ENCODE peak calls at places on chromosome 14, in seven cellular contexts. J is HCT116, O is GM23248, L is A549, K is neural progenitor cell, I is astrocyte, B is GM23338. Y is an unnamed sample. For H3K4me1, the result is how much of the 10 kb centered on the place peaks cover.

GRCh38 chr14:76201162-76201561 is 49.4 kb downstream of the GPATCH2L start:
- DNase-seq in J (no peak), O (peak), L (peak), K (no peak), I (peak), B (no peak), Y (no peak)

GRCh38 chr14:73745571-73746539 is 31.7 kb upstream of the PNMA1 start:
- DNase-seq in J (no peak), O (no peak), L (no peak), K (no peak), I (no peak), B (no peak), Y (no peak)

GRCh38 chr14:44745371-44745770 is 216.4 kb downstream of the KLHL28 start:
- DNase-seq in J (no peak), O (no peak), L (no peak), K (no peak), I (no peak), B (no peak), Y (no peak)

GRCh38 chr14:91246051-91246852 is 1.7 kb upstream of the GPR68 start:
- DNase-seq in J (no peak), O (no peak), L (no peak), K (no peak), I (no peak), B (no peak), Y (peak)

GRCh38 chr14:90088160-90088559 is 26.4 kb downstream of the KCNK13 start:
- DNase-seq in J (no peak), O (no peak), L (no peak), K (no peak), I (no peak), B (no peak), Y (no peak)

GRCh38 chr14:43145361-43145760 is 1361.7 kb downstream of the FSCB start:
- DNase-seq in J (no peak), O (peak), L (no peak), K (no peak), I (no peak), B (no peak), Y (no peak)

GRCh38 chr14:102450206-102451063 is 59.1 kb downstream of the ANKRD9 start:
- DNase-seq in J (no peak), O (no peak), L (no peak), K (no peak), I (no peak), B (no peak), Y (no peak)

GRCh38 chr14:72591401-72591800 is 302.5 kb downstream of the DPF3 start:
- DNase-seq in J (no peak), O (no peak), L (no peak), K (no peak), I (no peak), B (no peak), Y (no peak)

GRCh38 chr14:40694026-40694425 is 912.6 kb upstream of the LRFN5 start:
- DNase-seq in J (no peak), O (peak), L (no peak), K (no peak), I (no peak), B (no peak), Y (no peak)

GRCh38 chr14:22200977-22201605 is 387.9 kb downstream of the DAD1 start:
- DNase-seq in J (peak), O (peak), L (peak), K (peak), I (peak), B (peak), Y (no peak)

GRCh38 chr14:95500201-95500681 is 16.2 kb downstream of the SYNE3 start:
- DNase-seq in J (no peak), O (no peak), L (no peak), K (no peak), I (no peak), B (no peak), Y (no peak)

GRCh38 chr14:96629558-96630222 is 127.5 kb downstream of the PAPOLA start:
- DNase-seq in J (no peak), O (no peak), L (no peak), K (no peak), I (no peak), B (no peak), Y (no peak)

GRCh38 chr14:23445773-23446172 is 10.3 kb upstream of the MYH7 start:
- DNase-seq in J (no peak), O (no peak), L (no peak), K (no peak), I (no peak), B (no peak), Y (no peak)

GRCh38 chr14:71433303-71433702 is 498.9 kb upstream of the RGS6 start:
- DNase-seq in J (no peak), O (no peak), L (no peak), K (no peak), I (no peak), B (no peak), Y (no peak)

GRCh38 chr14:94173471-94173884 is 644 bp upstream of the PPP4R4 start:
- DNase-seq in J (no peak), O (no peak), L (no peak), K (no peak), I (no peak), B (peak), Y (no peak)

GRCh38 chr14:56118611-56119181 is 485 bp downstream of the PELI2 start:
- DNase-seq in J (no peak), O (peak), L (no peak), K (peak), I (no peak), B (peak), Y (peak)

GRCh38 chr14:68523326-68523610 is 269.6 kb downstream of the ZFP36L1 start:
- DNase-seq in J (no peak), O (no peak), L (no peak), K (no peak), I (no peak), B (no peak), Y (no peak)

GRCh38 chr14:70804556-70805162 is 4.7 kb downstream of the MAP3K9 start:
- DNase-seq in J (no peak), O (peak), L (no peak), K (no peak), I (no peak), B (peak), Y (no peak)

GRCh38 chr14:94884616-94885230 is 114.8 kb upstream of the GSC start:
- DNase-seq in J (no peak), O (no peak), L (no peak), K (no peak), I (no peak), B (no peak), Y (no peak)

GRCh38 chr14:98951521-98952152 is 320.4 kb downstream of the BCL11B start:
- DNase-seq in J (no peak), O (no peak), L (no peak), K (no peak), I (no peak), B (no peak), Y (no peak)

GRCh38 chr14:66435683-66436082 is 50.5 kb upstream of the CCDC196 start:
- DNase-seq in J (no peak), O (no peak), L (no peak), K (no peak), I (no peak), B (no peak), Y (no peak)

GRCh38 chr14:21902561-21903199 is 229.1 kb upstream of the OR4E1 start:
- DNase-seq in J (no peak), O (no peak), L (peak), K (no peak), I (no peak), B (no peak), Y (peak)

GRCh38 chr14:85471744-85472143 is 58.2 kb upstream of the FLRT2 start:
- DNase-seq in J (no peak), O (peak), L (peak), K (no peak), I (peak), B (no peak), Y (no peak)
- H3K4me2 ChIP-seq in J (no peak), O (peak), L (peak), K (no peak), I (peak), B (no peak), Y (no peak)

GRCh38 chr14:61543946-61544345 is 151.4 kb upstream of the HIF1A start:
- DNase-seq in J (no peak), O (no peak), L (no peak), K (no peak), I (no peak), B (no peak), Y (no peak)

GRCh38 chr14:61542848-61543790 is 152.2 kb upstream of the HIF1A start:
- DNase-seq in J (no peak), O (peak), L (no peak), K (no peak), I (no peak), B (no peak), Y (no peak)

GRCh38 chr14:61545716-61546455 is 149.4 kb upstream of the HIF1A start:
- DNase-seq in J (no peak), O (no peak), L (no peak), K (no peak), I (no peak), B (no peak), Y (no peak)

GRCh38 chr14:61547186-61548121 is 147.9 kb upstream of the HIF1A start:
- DNase-seq in J (no peak), O (peak), L (peak), K (no peak), I (peak), B (no peak), Y (no peak)

DNA sequence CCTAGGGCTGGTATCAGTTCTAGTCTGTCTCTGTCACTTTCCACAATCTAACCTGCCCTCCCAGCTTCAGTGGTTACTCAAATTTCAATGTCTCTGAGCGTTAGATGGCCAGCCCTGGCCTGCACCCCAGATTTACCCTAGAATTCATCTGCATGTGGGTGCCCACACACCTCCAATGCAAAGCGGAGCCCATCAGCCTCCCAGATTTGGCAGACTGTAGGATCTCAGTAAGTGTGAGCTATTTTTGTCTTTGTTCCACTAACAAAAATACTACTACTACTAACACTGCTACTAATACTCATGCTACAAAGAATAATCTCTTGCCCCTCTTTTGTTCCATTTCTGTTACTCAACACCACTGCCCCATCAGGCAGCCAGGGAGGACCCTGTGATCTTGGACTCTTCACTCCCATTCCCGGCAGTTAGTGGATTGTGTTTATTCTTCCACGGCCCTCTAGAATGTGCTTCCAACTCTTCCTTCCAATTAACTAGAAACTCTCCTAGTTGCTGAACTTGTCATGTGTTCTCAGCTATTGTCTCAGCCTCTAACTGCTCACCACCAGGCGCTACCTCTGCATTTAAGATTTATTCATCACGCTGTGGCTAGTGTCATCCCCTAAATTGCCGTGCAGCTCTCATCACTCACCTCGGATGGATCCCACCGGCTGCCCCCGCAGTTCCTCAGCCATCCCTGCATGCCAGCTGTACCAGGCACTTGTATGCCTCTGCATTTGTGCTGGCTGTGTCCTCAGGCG is 150.7 kb upstream of the HIF1A start:
- DNase-seq in J (no peak), O (no peak), L (no peak), K (no peak), I (no peak), B (no peak), Y (no peak)
- H3K27ac ChIP-seq in J (no peak), O (peak), L (peak), K (no peak), I (no peak), B (no peak), Y (no peak)

DNA sequence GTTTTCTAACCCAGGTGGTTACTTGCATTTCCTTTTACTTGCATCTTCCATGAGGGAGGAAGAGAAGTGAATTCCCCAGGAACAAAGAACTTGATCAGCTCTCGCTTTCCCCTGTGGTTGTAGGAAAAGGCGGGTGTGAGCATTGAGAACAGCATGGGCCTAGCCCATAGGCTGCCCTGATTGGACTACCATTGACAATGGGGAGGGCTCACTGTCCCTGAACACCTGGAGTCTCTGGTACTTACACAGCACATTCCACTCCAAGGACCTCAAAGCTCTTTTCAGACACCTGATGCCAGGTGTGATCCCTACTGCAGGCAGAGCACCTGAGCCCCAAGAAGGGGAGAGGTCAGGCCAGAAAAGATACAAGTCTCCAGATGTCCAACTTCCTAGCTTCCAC is 25.0 kb downstream of the MAX start:
- DNase-seq in J (no peak), O (no peak), L (no peak), K (no peak), I (no peak), B (peak), Y (no peak)
- H3K4me1 ChIP-seq in J (under half), O (under half), L (under half), K (under half), I (under half), B (under half), Y (under half)

DNA sequence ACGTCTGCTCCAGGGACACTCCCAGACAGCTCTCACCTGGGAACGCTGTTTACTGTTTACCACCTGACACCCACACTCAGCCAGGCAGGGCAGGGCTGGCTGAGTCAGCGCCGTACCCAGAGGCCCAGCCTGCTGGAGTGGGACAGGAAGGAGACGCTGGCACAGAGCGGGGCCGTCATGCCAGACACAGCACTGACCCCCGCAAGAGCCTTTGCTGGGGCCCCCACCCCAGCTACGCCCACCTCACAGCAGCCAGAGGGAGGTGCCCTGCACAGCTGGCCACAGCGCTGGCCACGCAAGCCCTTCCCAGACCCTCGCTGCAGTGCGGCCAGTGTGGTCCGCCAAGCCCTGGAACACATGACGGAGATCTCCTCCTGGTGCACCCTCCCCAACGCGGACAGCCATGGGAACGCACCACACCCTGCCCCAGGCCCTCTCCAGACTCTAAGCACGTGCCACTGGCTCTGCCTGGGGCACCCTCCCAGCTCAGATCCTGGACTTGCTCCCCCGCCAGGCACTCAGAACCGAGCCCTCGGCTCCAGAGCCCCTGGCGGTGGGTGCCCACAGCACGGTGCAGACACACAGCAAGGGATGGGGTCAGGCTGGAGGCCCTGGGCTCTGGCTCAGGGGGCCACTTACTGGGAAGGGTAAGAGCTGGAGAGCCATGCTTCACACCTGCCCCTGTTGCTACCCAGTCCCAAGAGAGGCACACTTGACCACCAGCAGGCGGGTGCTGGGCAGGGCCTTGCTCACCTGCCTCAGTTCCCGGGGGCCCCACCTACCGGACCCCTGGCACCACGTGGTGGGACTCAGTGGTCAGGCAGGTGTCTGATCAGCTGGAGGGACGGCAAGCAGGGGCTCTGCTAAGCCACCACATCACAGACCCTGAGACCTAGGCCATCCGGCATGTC is 5.6 kb downstream of the AHNAK2 start:
- DNase-seq in J (peak), O (peak), L (peak), K (no peak), I (peak), B (no peak), Y (no peak)
- H3K4me2 ChIP-seq in J (peak), O (peak), L (peak), K (no peak), I (peak), B (no peak), Y (no peak)

GRCh38 chr14:74949211-74949610 is 6.2 kb downstream of the PGF start:
- DNase-seq in J (no peak), O (no peak), L (no peak), K (no peak), I (no peak), B (no peak), Y (no peak)

GRCh38 chr14:74948228-74949175 is 6.9 kb downstream of the PGF start:
- DNase-seq in J (no peak), O (no peak), L (no peak), K (no peak), I (no peak), B (no peak), Y (no peak)

GRCh38 chr14:74946659-74947281 is 8.6 kb downstream of the PGF start:
- DNase-seq in J (no peak), O (no peak), L (peak), K (no peak), I (no peak), B (no peak), Y (no peak)

GRCh38 chr14:74945852-74946658 is 9.3 kb downstream of the PGF start:
- DNase-seq in J (peak), O (peak), L (peak), K (peak), I (peak), B (peak), Y (peak)

DNA sequence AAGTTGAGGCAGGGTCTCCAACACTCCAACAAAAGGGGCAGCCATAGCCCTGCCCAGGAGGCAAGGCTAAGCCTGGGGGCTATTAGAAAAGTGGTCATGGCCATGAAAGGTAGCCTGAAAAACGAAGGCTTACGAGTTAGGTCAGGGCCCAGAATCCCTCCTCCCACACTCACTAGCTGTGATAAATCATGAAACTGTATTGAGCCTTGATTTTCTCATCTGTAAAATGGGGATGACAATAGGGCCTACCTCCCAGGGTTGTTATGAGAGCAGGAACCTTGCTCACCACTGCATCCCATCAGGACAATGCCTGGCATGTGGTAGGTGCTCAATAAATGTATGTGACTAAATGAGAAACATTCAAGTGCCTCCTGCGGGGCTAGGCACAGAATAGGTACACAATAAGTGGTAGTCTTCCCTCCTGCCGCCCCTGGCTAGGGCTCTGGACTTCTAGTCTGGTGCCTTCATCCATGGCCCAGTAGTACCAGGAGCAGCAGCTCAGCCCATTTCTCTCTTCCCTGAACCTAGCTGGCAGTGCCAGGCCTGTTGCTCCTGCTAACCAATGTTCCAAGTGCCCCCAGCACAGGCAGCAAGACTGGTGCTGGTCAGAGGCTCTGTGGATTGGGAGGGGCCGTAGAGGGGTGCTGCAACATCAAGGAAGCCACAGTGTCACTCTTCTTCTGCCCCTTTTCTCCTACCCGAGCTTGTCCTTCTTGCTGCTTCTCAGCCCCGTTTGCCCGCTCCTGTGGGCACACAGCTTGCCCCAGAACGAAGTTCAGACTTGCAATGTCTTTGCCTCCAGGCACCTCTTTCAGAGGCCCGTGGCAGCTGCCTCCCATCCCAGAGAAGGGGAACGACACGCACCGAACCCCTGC is 7.8 kb downstream of the PGF start:
- DNase-seq in J (no peak), O (no peak), L (no peak), K (no peak), I (no peak), B (no peak), Y (no peak)
- H3K27ac ChIP-seq in J (no peak), O (no peak), L (no peak), K (no peak), I (no peak), B (no peak), Y (no peak)